ENCODE peak calls at places on chromosomes 12 and 14, in six cellular contexts. G is astrocyte, I is Panc1, M is WERI-Rb-1, Z is AG10803, V is fibroblast of lung. K is an unnamed sample.

GRCh38 chr12:124369055-124369900 is 74.4 kb downstream of the RFLNA start:
- DNase-seq in G (peak), I (no peak), M (no peak), Z (peak), V (peak), K (no peak)

GRCh38 chr14:67251573-67252226 is 10.5 kb downstream of the PALS1 start:
- DNase-seq in G (peak), I (no peak), M (no peak), Z (peak), V (peak), K (no peak)

GRCh38 chr12:92467886-92468285 is 234.9 kb upstream of the PLEKHG7 start:
- DNase-seq in G (peak), I (no peak), M (no peak), Z (no peak), V (no peak), K (no peak)

GRCh38 chr12:100229036-100229635 is 28.5 kb downstream of the ACTR6 start:
- DNase-seq in G (no peak), I (peak), M (peak), Z (peak), V (peak), K (peak)

GRCh38 chr14:92040431-92041040 is 677 bp upstream of the TRIP11 start:
- DNase-seq in G (peak), I (no peak), M (no peak), Z (peak), V (peak), K (peak)

GRCh38 chr14:76761198-76761848 is at the start of gene VASH1:
- DNase-seq in G (peak), I (no peak), M (peak), Z (peak), V (peak), K (peak)

GRCh38 chr12:93709386-93709785 is 32.2 kb downstream of the CRADD start:
- DNase-seq in G (no peak), I (no peak), M (no peak), Z (no peak), V (no peak), K (no peak)

GRCh38 chr12:104632724-104633181 is 176.0 kb downstream of the CHST11 start:
- DNase-seq in G (peak), I (no peak), M (peak), Z (peak), V (peak), K (peak)

GRCh38 chr12:30824311-30824710 is 69.6 kb upstream of the CAPRIN2 start:
- DNase-seq in G (no peak), I (no peak), M (no peak), Z (no peak), V (no peak), K (peak)

GRCh38 chr12:54527631-54527929 is 21.8 kb upstream of the PDE1B start:
- DNase-seq in G (no peak), I (no peak), M (no peak), Z (no peak), V (no peak), K (peak)

GRCh38 chr12:33752854-33753253 is 269.4 kb upstream of the ALG10 start:
- DNase-seq in G (no peak), I (no peak), M (no peak), Z (no peak), V (no peak), K (peak)

GRCh38 chr12:65937181-65937641 is 112.9 kb downstream of the HMGA2 start:
- DNase-seq in G (no peak), I (no peak), M (no peak), Z (peak), V (peak), K (no peak)

GRCh38 chr12:112381421-112381897 is 772 bp downstream of the HECTD4 start:
- DNase-seq in G (no peak), I (no peak), M (peak), Z (no peak), V (no peak), K (peak)

GRCh38 chr12:58544281-58544680 is 376.0 kb downstream of the LRIG3 start:
- DNase-seq in G (no peak), I (no peak), M (no peak), Z (no peak), V (no peak), K (no peak)

GRCh38 chr12:19959353-19959752 is 409.0 kb upstream of the PDE3A start:
- DNase-seq in G (no peak), I (no peak), M (no peak), Z (peak), V (peak), K (no peak)

GRCh38 chr12:106154781-106155273 is 16.1 kb upstream of the NUAK1 start:
- DNase-seq in G (no peak), I (no peak), M (no peak), Z (no peak), V (no peak), K (peak)

GRCh38 chr14:67987596-67987995 is 168.0 kb downstream of the RAD51B start:
- DNase-seq in G (peak), I (no peak), M (no peak), Z (peak), V (peak), K (no peak)

GRCh38 chr12:4441355-4442330 is 4.0 kb downstream of the FGF6 start:
- DNase-seq in G (no peak), I (no peak), M (peak), Z (no peak), V (no peak), K (peak)

GRCh38 chr14:100019156-100019882 is 45.9 kb upstream of the EVL start:
- DNase-seq in G (peak), I (no peak), M (peak), Z (no peak), V (peak), K (peak)

GRCh38 chr12:39476894-39477293 is 34.0 kb upstream of the KIF21A start:
- DNase-seq in G (no peak), I (no peak), M (no peak), Z (no peak), V (no peak), K (no peak)

GRCh38 chr14:35374273-35374681 is 30.3 kb downstream of the NFKBIA start:
- DNase-seq in G (peak), I (peak), M (no peak), Z (peak), V (peak), K (no peak)

GRCh38 chr12:82425241-82425640 is 66.9 kb downstream of the METTL25 start:
- DNase-seq in G (peak), I (no peak), M (no peak), Z (peak), V (peak), K (no peak)

GRCh38 chr12:121403721-121404120 is 3.8 kb downstream of the RNF34 start:
- DNase-seq in G (no peak), I (no peak), M (no peak), Z (no peak), V (no peak), K (no peak)
- TF ChIP-seq CTCF in G (no peak), I (no peak), M (no peak), Z (no peak), V (no peak), K (no peak)

DNA sequence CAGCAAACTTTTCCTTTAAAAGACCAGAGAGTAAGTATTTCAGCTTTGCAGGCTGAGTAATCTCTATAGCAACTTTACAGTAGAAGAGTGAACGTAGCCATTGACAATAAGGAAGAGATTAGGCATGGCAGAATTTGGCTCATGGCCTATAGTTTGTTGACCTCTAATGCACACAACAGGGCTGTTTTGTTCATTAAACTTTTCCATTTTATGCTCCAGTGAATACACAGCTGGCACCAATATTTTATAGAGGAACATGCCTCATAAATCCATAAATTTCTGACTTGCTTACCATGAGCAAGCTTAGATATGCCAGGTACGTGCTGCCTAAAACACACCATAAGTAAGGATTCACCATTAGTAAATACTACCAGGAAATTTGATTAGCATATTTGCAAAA is 609.0 kb upstream of the STXBP6 start:
- DNase-seq in G (no peak), I (no peak), M (no peak), Z (no peak), V (no peak), K (no peak)
- TF ChIP-seq CTCF in G (no peak), I (no peak), M (no peak), Z (no peak), V (no peak), K (no peak)

DNA sequence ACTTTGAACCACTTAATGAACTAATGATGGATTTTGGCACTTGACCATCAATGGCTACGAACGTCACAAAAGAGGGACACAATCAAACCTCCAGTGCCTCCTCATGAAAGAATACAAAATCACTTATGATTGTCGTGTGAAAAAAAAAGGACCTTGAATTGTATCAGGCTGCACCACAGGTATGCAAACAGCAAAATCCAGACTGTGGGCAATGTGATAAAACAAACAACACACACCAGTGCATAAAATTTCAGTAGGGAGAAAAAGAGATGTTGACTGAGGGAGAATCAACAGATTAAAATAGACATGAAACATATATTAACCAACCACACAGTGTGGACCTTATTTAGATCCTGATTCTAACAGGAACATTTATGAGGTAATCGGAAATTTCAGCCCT is 2.6 kb downstream of the TSPAN8 start:
- DNase-seq in G (no peak), I (no peak), M (no peak), Z (no peak), V (no peak), K (no peak)
- TF ChIP-seq CTCF in G (no peak), I (no peak), M (no peak), Z (no peak), V (no peak), K (no peak)

DNA sequence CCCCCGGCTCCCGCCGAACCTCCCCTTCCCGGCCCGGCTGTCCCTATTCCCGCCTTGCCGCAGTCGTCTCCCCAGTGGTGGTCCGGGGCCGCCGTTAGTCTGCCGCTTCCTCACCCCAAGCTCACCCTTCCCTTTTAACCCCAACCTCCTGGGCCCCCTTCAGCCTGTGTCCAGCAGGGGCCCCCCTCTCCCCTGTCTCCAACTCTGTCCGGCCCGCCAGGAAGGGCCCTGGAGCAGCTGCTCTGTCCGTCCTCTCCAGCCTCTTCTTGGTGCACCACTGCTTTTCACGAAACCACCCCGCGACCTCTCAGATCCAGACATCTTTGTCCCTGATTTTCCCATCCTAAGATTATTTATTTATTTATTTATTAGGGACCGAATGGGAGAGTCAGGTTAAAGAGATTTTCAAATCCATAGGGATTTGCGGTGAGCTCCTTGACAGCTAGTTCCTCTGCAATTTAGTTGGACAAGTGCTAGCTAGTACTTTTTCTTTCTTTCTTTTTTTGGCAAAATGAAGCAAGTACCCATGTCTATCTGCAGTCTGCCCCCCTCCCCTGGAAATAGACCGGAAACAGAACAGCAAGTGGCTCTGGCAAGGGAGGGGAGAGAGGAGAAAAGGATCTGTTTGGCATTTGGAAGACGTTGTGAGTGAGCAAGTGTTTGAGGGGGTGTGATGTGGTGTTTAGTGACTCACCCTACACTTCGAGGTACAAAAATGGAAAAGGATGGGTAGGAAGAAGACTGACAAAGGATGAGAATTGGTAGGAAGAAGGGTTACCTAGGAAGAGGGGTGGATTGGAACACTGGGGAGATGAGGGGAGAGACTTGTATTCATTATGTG is 632 bp downstream of the UBR7 start:
- DNase-seq in G (peak), I (peak), M (peak), Z (peak), V (peak), K (peak)
- TF ChIP-seq CTCF in G (no peak), I (peak), M (peak), Z (peak), V (peak), K (peak)